ENCODE peak calls at places on chromosome 12, in four cellular contexts. One of them, this sample, is unnamed.

GRCh38 chr12:63857771-63858670 is 13.5 kb downstream of the SRGAP1 start:
- DNase-seq in GM12892: no peak
- DNase-seq in iris pigment epithelial cell: peak
- DNase-seq in thoracic aorta: no peak
- DNase-seq in this sample: no peak

GRCh38 chr12:42904683-42905418 is 315.3 kb upstream of the PRICKLE1 start:
- DNase-seq in GM12892: no peak
- DNase-seq in iris pigment epithelial cell: no peak
- DNase-seq in thoracic aorta: no peak
- DNase-seq in this sample: no peak

GRCh38 chr12:122081697-122082221 is 3.2 kb downstream of the MLXIP start:
- DNase-seq in GM12892: no peak
- DNase-seq in iris pigment epithelial cell: peak
- DNase-seq in thoracic aorta: no peak
- DNase-seq in this sample: no peak

GRCh38 chr12:89977356-89978185 is 268.9 kb upstream of the ATP2B1 start:
- DNase-seq in GM12892: no peak
- DNase-seq in iris pigment epithelial cell: no peak
- DNase-seq in thoracic aorta: no peak
- DNase-seq in this sample: no peak

GRCh38 chr12:53483225-53483978 is 15.9 kb downstream of the MAP3K12 start:
- DNase-seq in GM12892: no peak
- DNase-seq in iris pigment epithelial cell: no peak
- DNase-seq in thoracic aorta: no peak
- DNase-seq in this sample: no peak

GRCh38 chr12:78703820-78704525 is 160.6 kb upstream of the SYT1 start:
- DNase-seq in GM12892: no peak
- DNase-seq in iris pigment epithelial cell: peak
- DNase-seq in thoracic aorta: no peak
- DNase-seq in this sample: no peak

GRCh38 chr12:104315326-104316224 is 12.0 kb downstream of the EID3 start:
- DNase-seq in GM12892: no peak
- DNase-seq in iris pigment epithelial cell: no peak
- DNase-seq in thoracic aorta: no peak
- DNase-seq in this sample: no peak

GRCh38 chr12:119936705-119937323 is 52.2 kb upstream of the BICDL1 start:
- DNase-seq in GM12892: no peak
- DNase-seq in iris pigment epithelial cell: no peak
- DNase-seq in thoracic aorta: no peak
- DNase-seq in this sample: no peak

GRCh38 chr12:14138495-14138894 is 157.1 kb upstream of the GRIN2B start:
- DNase-seq in GM12892: no peak
- DNase-seq in iris pigment epithelial cell: no peak
- DNase-seq in thoracic aorta: no peak
- DNase-seq in this sample: no peak

GRCh38 chr12:11633968-11634367 is 15.5 kb upstream of the ETV6 start:
- DNase-seq in GM12892: no peak
- DNase-seq in iris pigment epithelial cell: no peak
- DNase-seq in thoracic aorta: no peak
- DNase-seq in this sample: no peak

GRCh38 chr12:106985479-106985878 is 1.5 kb downstream of the MTERF2 start:
- DNase-seq in GM12892: no peak
- DNase-seq in iris pigment epithelial cell: no peak
- DNase-seq in thoracic aorta: no peak
- DNase-seq in this sample: no peak

GRCh38 chr12:72546106-72546505 is 273.9 kb downstream of the TRHDE start:
- DNase-seq in GM12892: no peak
- DNase-seq in iris pigment epithelial cell: peak
- DNase-seq in thoracic aorta: no peak
- DNase-seq in this sample: no peak

GRCh38 chr12:64806173-64806572 is 18.3 kb upstream of the TBC1D30 start:
- DNase-seq in GM12892: no peak
- DNase-seq in iris pigment epithelial cell: no peak
- DNase-seq in thoracic aorta: no peak
- DNase-seq in this sample: no peak

This sample was measured in pancreas.